ENCODE peak calls at places on chromosomes 6 and 20, in four cellular contexts. O, A, M and E are unnamed samples.

GRCh38 chr20:63115651-63116411 is 100.1 kb downstream of the YTHDF1 start:
- DNase-seq in A (no peak), M (no peak), O (no peak), E (no peak)

GRCh38 chr20:4728121-4728520 is 6.4 kb downstream of the PRND start:
- DNase-seq in M (no peak), A (no peak), O (no peak), E (no peak)

GRCh38 chr6:1901556-1901955 is 291.8 kb downstream of the FOXC1 start:
- DNase-seq in A (no peak), M (peak), O (no peak), E (peak)

GRCh38 chr6:86511962-86512361 is 425.4 kb upstream of the HTR1E start:
- DNase-seq in A (no peak), O (no peak), M (no peak), E (no peak)

GRCh38 chr6:88683734-88684133 is 279.7 kb downstream of the RNGTT start:
- DNase-seq in A (no peak), M (no peak), O (no peak), E (no peak)

GRCh38 chr6:142361765-142362540 is 60.1 kb downstream of the ADGRG6 start:
- DNase-seq in A (no peak), M (peak), O (no peak), E (no peak)

GRCh38 chr6:105482227-105482839 is 79.5 kb upstream of the PREP start:
- DNase-seq in O (no peak), M (no peak), A (no peak), E (no peak)

GRCh38 chr6:137697267-137697938 is 169.7 kb upstream of the TNFAIP3 start:
- DNase-seq in O (no peak), M (peak), A (no peak), E (no peak)

GRCh38 chr6:136774228-136775041 is 17.8 kb downstream of the MAP3K5 start:
- DNase-seq in A (no peak), M (no peak), O (no peak), E (no peak)

GRCh38 chr6:4518506-4518905 is 257.7 kb upstream of the CDYL start:
- DNase-seq in A (no peak), O (peak), M (no peak), E (no peak)

GRCh38 chr6:139296927-139297326 is 5.1 kb upstream of the TXLNB start:
- DNase-seq in A (no peak), M (no peak), O (no peak), E (no peak)

GRCh38 chr6:150418825-150419594 is 50.2 kb downstream of the IYD start:
- DNase-seq in A (peak), M (peak), O (peak), E (peak)

GRCh38 chr6:38755207-38755606 is 40.1 kb downstream of the DNAH8 start:
- DNase-seq in M (no peak), O (no peak), A (no peak), E (no peak)

GRCh38 chr6:136823128-136823660 is 802 bp downstream of the PEX7 start:
- DNase-seq in A (no peak), M (no peak), O (no peak), E (no peak)

GRCh38 chr6:119672725-119673124 is 323.2 kb upstream of the MAN1A1 start:
- DNase-seq in M (no peak), A (no peak), O (no peak), E (no peak)

GRCh38 chr6:127518212-127518709 is 874 bp downstream of the MTCL3 start:
- DNase-seq in A (no peak), M (no peak), O (peak), E (no peak)

GRCh38 chr6:161135695-161136591 is 137.9 kb downstream of the AGPAT4 start:
- DNase-seq in O (no peak), M (peak), A (no peak), E (no peak)

GRCh38 chr6:7135755-7136154 is 28.0 kb downstream of the RREB1 start:
- DNase-seq in A (no peak), M (no peak), O (no peak), E (no peak)

GRCh38 chr20:20411382-20411781 is 43.5 kb downstream of the INSM1 start:
- DNase-seq in M (no peak), O (no peak), A (no peak), E (no peak)

GRCh38 chr20:63694596-63695418 is 1.6 kb upstream of the TNFRSF6B start:
- DNase-seq in M (no peak), O (no peak), A (no peak), E (no peak)

GRCh38 chr6:151096255-151096612 is 143.5 kb upstream of the AKAP12 start:
- DNase-seq in M (peak), A (no peak), O (no peak), E (no peak)

GRCh38 chr6:82088978-82089855 is 158.3 kb downstream of the IBTK start:
- DNase-seq in O (no peak), M (no peak), A (no peak), E (no peak)

GRCh38 chr20:62908971-62909791 is 17.1 kb downstream of the DIDO1 start:
- DNase-seq in O (no peak), A (no peak), M (no peak), E (no peak)

GRCh38 chr6:2351807-2352431 is 106.5 kb upstream of the GMDS start:
- DNase-seq in A (no peak), M (no peak), O (no peak), E (no peak)

GRCh38 chr6:108735991-108736345 is 112.3 kb upstream of the ARMC2 start:
- DNase-seq in O (no peak), M (no peak), A (no peak), E (peak)

GRCh38 chr6:25706314-25707014 is 48.1 kb upstream of the SLC17A4 start:
- DNase-seq in O (no peak), A (no peak), M (peak), E (no peak)

GRCh38 chr6:34486106-34486740 is 20.3 kb downstream of the PACSIN1 start:
- DNase-seq in M (no peak), O (no peak), A (no peak), E (no peak)

GRCh38 chr6:219641-220198 is 72.6 kb upstream of the DUSP22 start:
- DNase-seq in O (peak), A (no peak), M (peak), E (peak)

GRCh38 chr20:46512943-46513844 is at the start of gene ZNF334:
- DNase-seq in A (peak), M (peak), O (no peak), E (peak)

GRCh38 chr6:85864453-85865401 is 222.0 kb upstream of the SYNCRIP start:
- DNase-seq in O (no peak), M (peak), A (no peak), E (no peak)

GRCh38 chr6:90326404-90327057 is 29.9 kb upstream of the BACH2 start:
- DNase-seq in A (no peak), O (no peak), M (no peak), E (no peak)

GRCh38 chr20:50355593-50356521 is 154.3 kb upstream of the PTPN1 start:
- DNase-seq in M (no peak), O (no peak), A (no peak), E (no peak)

GRCh38 chr6:47137073-47137472 is 94.9 kb upstream of the ADGRF1 start:
- DNase-seq in O (no peak), A (no peak), M (peak), E (no peak)

GRCh38 chr20:60935971-60936370 is 316.1 kb upstream of the CDH4 start:
- DNase-seq in O (no peak), M (no peak), A (no peak), E (no peak)

GRCh38 chr6:154579046-154579823 is 68.8 kb upstream of the CNKSR3 start:
- DNase-seq in O (no peak), A (no peak), M (no peak), E (no peak)

GRCh38 chr6:27601668-27602254 is 128.9 kb upstream of the ZNF184 start:
- DNase-seq in M (no peak), A (peak), O (no peak), E (peak)

DNA sequence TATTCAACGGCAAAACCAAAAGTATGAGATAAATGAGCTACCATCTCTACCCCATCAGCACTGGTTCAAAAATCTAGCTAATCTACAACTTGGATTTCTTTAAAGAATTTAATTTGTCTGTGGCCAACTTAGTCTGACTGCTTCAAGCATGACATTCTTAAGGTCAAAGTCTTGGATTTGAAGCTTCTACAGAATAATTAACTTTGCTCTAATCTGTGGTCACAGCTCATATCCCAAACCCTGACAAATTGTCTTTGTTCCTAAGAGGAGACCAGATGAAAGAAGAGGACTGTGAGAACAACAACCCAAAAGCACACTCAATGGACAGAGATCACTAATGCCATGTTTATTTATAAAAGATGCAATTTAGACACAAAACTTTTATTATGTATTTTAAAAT is 167.0 kb upstream of the EPHA7 start:
- DNase-seq in A (no peak), O (no peak), M (no peak), E (no peak)
- TF ChIP-seq CTCF in A (no peak), O (no peak), M (no peak), E (no peak)

DNA sequence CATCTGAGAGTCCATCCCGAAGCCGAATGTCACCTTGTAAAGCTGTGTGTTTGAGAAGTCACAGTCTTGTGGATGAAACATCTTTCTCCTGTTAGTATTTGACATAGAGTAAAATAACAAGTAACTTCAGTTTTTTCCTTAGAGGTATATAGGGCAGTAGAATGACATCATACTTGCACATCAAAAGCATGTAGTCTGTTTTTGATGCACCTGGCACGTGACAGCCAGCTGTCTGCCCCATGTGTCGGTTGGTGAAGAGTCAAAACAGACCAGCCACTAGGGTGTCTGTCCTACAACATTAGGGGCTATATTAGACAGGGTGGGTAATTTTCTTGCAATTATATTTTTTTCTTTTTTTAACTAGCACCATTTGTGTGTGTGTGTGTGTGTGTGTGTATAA is 70.2 kb downstream of the SNX9 start:
- DNase-seq in M (no peak), O (no peak), A (no peak), E (no peak)
- TF ChIP-seq PHF8 in M (no peak), O (no peak), A (no peak), E (no peak)

GRCh38 chr6:29602564-29603361 is 17.8 kb downstream of the OR2H2 start:
- DNase-seq in O (peak), A (peak), M (peak), E (peak)
- TF ChIP-seq CTCF in O (peak), A (peak), M (peak), E (peak)

DNA sequence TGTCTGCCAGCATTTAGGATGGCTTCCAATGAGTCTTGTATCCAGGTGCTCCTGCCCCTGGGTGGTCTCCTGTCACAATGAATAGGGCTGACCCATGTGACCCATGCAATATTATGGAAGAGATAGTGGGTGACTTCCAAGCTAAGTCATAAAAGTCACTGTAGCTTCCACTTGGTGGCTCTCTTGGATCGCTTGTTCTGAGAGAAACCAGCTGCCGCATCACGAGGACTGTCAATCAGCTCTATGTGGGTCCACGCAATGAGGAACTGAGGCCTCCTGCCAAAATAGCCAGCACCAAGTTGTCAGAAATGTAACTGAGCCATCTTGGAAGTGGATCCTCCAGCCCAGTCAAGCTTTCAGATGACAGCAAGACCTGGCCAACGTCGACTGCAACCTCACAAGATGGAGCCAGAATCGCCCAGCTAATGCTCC is 14.9 kb upstream of the MATN4 start:
- DNase-seq in M (peak), O (no peak), A (no peak), E (peak)
- TF ChIP-seq PHF8 in M (no peak), O (no peak), A (no peak), E (no peak)

DNA sequence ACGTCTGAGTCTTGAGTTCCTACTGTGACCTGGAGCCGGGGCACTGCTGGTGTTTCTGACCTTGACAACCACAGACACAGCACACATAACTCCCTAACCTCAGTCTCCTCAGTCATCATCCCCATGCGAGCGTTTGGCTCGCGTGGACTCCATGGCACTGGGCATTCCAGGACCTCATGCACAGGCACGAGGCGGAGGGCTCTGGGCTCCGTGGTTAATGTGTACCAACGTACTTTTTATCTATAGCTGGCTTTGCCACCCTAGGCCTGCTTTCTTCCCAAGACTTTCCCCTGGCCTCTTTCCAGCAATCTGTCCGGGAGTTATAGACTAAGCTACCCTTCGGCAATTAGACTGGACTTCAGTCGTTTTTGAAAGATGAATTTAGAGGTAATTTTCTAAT is 15.9 kb upstream of the CTCFL start:
- DNase-seq in A (no peak), M (no peak), O (no peak), E (no peak)
- TF ChIP-seq CTCF in A (no peak), M (no peak), O (no peak), E (no peak)

GRCh38 chr6:5730586-5731263 is 276.0 kb downstream of the NRN1 start:
- DNase-seq in O (no peak), A (no peak), M (no peak), E (no peak)
- TF ChIP-seq PHF8 in O (no peak), A (no peak), M (no peak), E (no peak)

GRCh38 chr20:37836926-37837325 is 66.0 kb upstream of the VSTM2L start:
- DNase-seq in M (no peak), O (no peak), A (no peak), E (no peak)

GRCh38 chr20:37837934-37838333 is 65.0 kb upstream of the VSTM2L start:
- DNase-seq in O (no peak), M (no peak), A (no peak), E (no peak)

GRCh38 chr20:37841389-37841788 is 61.5 kb upstream of the VSTM2L start:
- DNase-seq in M (no peak), O (no peak), A (no peak), E (no peak)

GRCh38 chr20:37838769-37839431 is 64.0 kb upstream of the VSTM2L start:
- DNase-seq in M (no peak), O (no peak), A (no peak), E (no peak)

GRCh38 chr20:37839432-37839827 is 63.5 kb upstream of the VSTM2L start:
- DNase-seq in M (no peak), O (no peak), A (no peak), E (no peak)
- TF ChIP-seq CTCF in M (no peak), O (no peak), A (no peak), E (no peak)

GRCh38 chr6:78781001-78781400 is 86.3 kb upstream of the IRAK1BP1 start:
- DNase-seq in M (no peak), A (no peak), O (no peak), E (no peak)
- TF ChIP-seq PHF8 in M (no peak), A (no peak), O (no peak), E (no peak)

GRCh38 chr6:76881414-76881813 is 581.9 kb downstream of the HTR1B start:
- DNase-seq in M (no peak), O (no peak), A (no peak), E (no peak)

DNA sequence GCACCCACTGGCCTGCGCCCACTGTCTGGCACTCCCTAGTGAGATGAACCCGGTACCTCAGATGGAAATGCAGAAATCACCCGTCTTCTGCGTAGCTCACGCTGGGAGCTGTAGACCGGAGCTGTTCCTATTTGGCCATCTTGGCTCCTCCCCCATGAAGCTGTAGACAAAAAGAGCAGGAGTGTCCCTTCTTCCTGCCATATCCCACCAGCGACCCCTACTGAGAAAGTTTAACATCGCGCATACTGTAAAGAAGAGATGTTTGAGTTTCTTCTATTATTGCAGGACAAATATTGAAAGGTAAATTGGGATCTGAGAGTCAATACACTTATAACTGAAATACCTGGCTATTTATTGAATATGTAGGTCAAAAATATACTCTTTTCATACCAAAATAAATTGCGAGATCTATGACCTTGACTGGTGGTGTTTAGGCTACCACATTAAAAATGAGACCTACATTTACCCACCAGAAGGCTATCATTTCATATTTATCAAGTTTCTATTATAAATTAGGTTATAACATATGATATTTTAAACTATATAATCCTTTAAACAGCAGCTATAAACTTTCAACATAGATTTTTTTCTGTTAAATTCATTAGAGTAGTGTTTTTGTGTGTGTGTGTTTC is 586.3 kb downstream of the HTR1B start:
- DNase-seq in O (no peak), A (peak), M (peak), E (no peak)
- TF ChIP-seq CTCF in O (no peak), A (peak), M (peak), E (no peak)

GRCh38 chr6:63930848-63931247 is 295.2 kb downstream of the PHF3 start:
- DNase-seq in A (no peak), M (no peak), O (no peak), E (no peak)
- TF ChIP-seq PHF8 in A (no peak), M (no peak), O (no peak), E (no peak)